ENCODE peak calls at places on chromosomes 12 and 14, in nine cellular contexts. One of them, this sample, is unnamed.
A peak's percentile ranks its signal among the peaks of the same experiment; 100 is the strongest.

GRCh38 chr14:22841311-22841710 is 4.9 kb downstream of the MMP14 start:
- DNase-seq in naive B cell: no peak
- DNase-seq in HFFc6: no peak
- DNase-seq in head of caudate nucleus: no peak
- DNase-seq in epithelial cell of esophagus: no peak
- DNase-seq in stimulated activated CD8-positive, alpha-beta memory T cell treated with anti-CD3 and anti-CD28 coated beads, Interleukin-4, amount 100 ng/mL, for 24 hours: no peak
- DNase-seq in mucosa of descending colon: no peak
- DNase-seq in mesenteric fat pad: no peak
- DNase-seq in cardiac septum: no peak
- DNase-seq in this sample: peak; percentile 51

GRCh38 chr12:96743606-96744005 is 163.5 kb upstream of the NEDD1 start:
- DNase-seq in HFFc6: peak; percentile 28
- DNase-seq in naive B cell: no peak
- DNase-seq in epithelial cell of esophagus: peak; percentile 16
- DNase-seq in mucosa of descending colon: no peak
- DNase-seq in stimulated activated CD8-positive, alpha-beta memory T cell treated with anti-CD3 and anti-CD28 coated beads, Interleukin-4, amount 100 ng/mL, for 24 hours: no peak
- DNase-seq in mesenteric fat pad: no peak
- DNase-seq in head of caudate nucleus: no peak
- DNase-seq in cardiac septum: no peak
- DNase-seq in this sample: no peak

GRCh38 chr14:23101213-23101970 is 3.4 kb downstream of the CIROP start:
- DNase-seq in naive B cell: no peak
- DNase-seq in epithelial cell of esophagus: no peak
- DNase-seq in mesenteric fat pad: no peak
- DNase-seq in head of caudate nucleus: no peak
- DNase-seq in mucosa of descending colon: no peak
- DNase-seq in HFFc6: no peak
- DNase-seq in cardiac septum: no peak
- DNase-seq in stimulated activated CD8-positive, alpha-beta memory T cell treated with anti-CD3 and anti-CD28 coated beads, Interleukin-4, amount 100 ng/mL, for 24 hours: no peak
- DNase-seq in this sample: peak; percentile 74

GRCh38 chr14:75941030-75941429 is 40.8 kb downstream of the TGFB3 start:
- DNase-seq in mesenteric fat pad: no peak
- DNase-seq in mucosa of descending colon: no peak
- DNase-seq in epithelial cell of esophagus: no peak
- DNase-seq in naive B cell: no peak
- DNase-seq in cardiac septum: no peak
- DNase-seq in HFFc6: peak; percentile 3
- DNase-seq in head of caudate nucleus: no peak
- DNase-seq in stimulated activated CD8-positive, alpha-beta memory T cell treated with anti-CD3 and anti-CD28 coated beads, Interleukin-4, amount 100 ng/mL, for 24 hours: no peak
- DNase-seq in this sample: no peak

GRCh38 chr12:62833634-62834033 is 101.3 kb downstream of the PPM1H start:
- DNase-seq in head of caudate nucleus: no peak
- DNase-seq in mucosa of descending colon: no peak
- DNase-seq in naive B cell: no peak
- DNase-seq in stimulated activated CD8-positive, alpha-beta memory T cell treated with anti-CD3 and anti-CD28 coated beads, Interleukin-4, amount 100 ng/mL, for 24 hours: no peak
- DNase-seq in cardiac septum: no peak
- DNase-seq in mesenteric fat pad: no peak
- DNase-seq in HFFc6: no peak
- DNase-seq in epithelial cell of esophagus: no peak
- DNase-seq in this sample: no peak

GRCh38 chr14:21063479-21063878 is 5.9 kb downstream of the RNASE8 start:
- DNase-seq in cardiac septum: no peak
- DNase-seq in mesenteric fat pad: no peak
- DNase-seq in stimulated activated CD8-positive, alpha-beta memory T cell treated with anti-CD3 and anti-CD28 coated beads, Interleukin-4, amount 100 ng/mL, for 24 hours: no peak
- DNase-seq in HFFc6: peak; percentile 66
- DNase-seq in mucosa of descending colon: no peak
- DNase-seq in epithelial cell of esophagus: no peak
- DNase-seq in naive B cell: no peak
- DNase-seq in head of caudate nucleus: no peak
- DNase-seq in this sample: no peak

GRCh38 chr12:108788911-108789310 is 57.6 kb upstream of the CORO1C start:
- DNase-seq in cardiac septum: no peak
- DNase-seq in mucosa of descending colon: no peak
- DNase-seq in mesenteric fat pad: no peak
- DNase-seq in head of caudate nucleus: no peak
- DNase-seq in naive B cell: no peak
- DNase-seq in epithelial cell of esophagus: no peak
- DNase-seq in HFFc6: no peak
- DNase-seq in stimulated activated CD8-positive, alpha-beta memory T cell treated with anti-CD3 and anti-CD28 coated beads, Interleukin-4, amount 100 ng/mL, for 24 hours: no peak
- DNase-seq in this sample: no peak

GRCh38 chr14:77346495-77346894 is 25.7 kb downstream of the GSTZ1 start:
- DNase-seq in head of caudate nucleus: no peak
- DNase-seq in stimulated activated CD8-positive, alpha-beta memory T cell treated with anti-CD3 and anti-CD28 coated beads, Interleukin-4, amount 100 ng/mL, for 24 hours: no peak
- DNase-seq in mucosa of descending colon: no peak
- DNase-seq in epithelial cell of esophagus: no peak
- DNase-seq in mesenteric fat pad: no peak
- DNase-seq in naive B cell: no peak
- DNase-seq in cardiac septum: no peak
- DNase-seq in HFFc6: no peak
- DNase-seq in this sample: no peak

GRCh38 chr12:26867084-26867483 is 34.1 kb upstream of the ITPR2 start:
- DNase-seq in HFFc6: no peak
- DNase-seq in stimulated activated CD8-positive, alpha-beta memory T cell treated with anti-CD3 and anti-CD28 coated beads, Interleukin-4, amount 100 ng/mL, for 24 hours: no peak
- DNase-seq in mucosa of descending colon: no peak
- DNase-seq in mesenteric fat pad: no peak
- DNase-seq in cardiac septum: no peak
- DNase-seq in head of caudate nucleus: no peak
- DNase-seq in naive B cell: no peak
- DNase-seq in epithelial cell of esophagus: no peak
- DNase-seq in this sample: no peak

GRCh38 chr14:67940894-67941455 is 121.4 kb downstream of the RAD51B start:
- DNase-seq in stimulated activated CD8-positive, alpha-beta memory T cell treated with anti-CD3 and anti-CD28 coated beads, Interleukin-4, amount 100 ng/mL, for 24 hours: no peak
- DNase-seq in cardiac septum: no peak
- DNase-seq in epithelial cell of esophagus: no peak
- DNase-seq in naive B cell: no peak
- DNase-seq in mesenteric fat pad: no peak
- DNase-seq in HFFc6: peak; percentile 32
- DNase-seq in head of caudate nucleus: no peak
- DNase-seq in mucosa of descending colon: no peak
- DNase-seq in this sample: no peak

GRCh38 chr14:93112891-93113677 is 2.6 kb downstream of the ITPK1 start:
- DNase-seq in epithelial cell of esophagus: peak; percentile 90
- DNase-seq in cardiac septum: peak; percentile 85
- DNase-seq in HFFc6: peak; percentile 71
- DNase-seq in mucosa of descending colon: peak; percentile 80
- DNase-seq in stimulated activated CD8-positive, alpha-beta memory T cell treated with anti-CD3 and anti-CD28 coated beads, Interleukin-4, amount 100 ng/mL, for 24 hours: peak; percentile 62
- DNase-seq in naive B cell: peak; percentile 66
- DNase-seq in mesenteric fat pad: no peak
- DNase-seq in head of caudate nucleus: peak; percentile 77
- DNase-seq in this sample: peak; percentile 92

GRCh38 chr14:73162271-73162670 is 26.0 kb downstream of the PSEN1 start:
- DNase-seq in cardiac septum: no peak
- DNase-seq in HFFc6: no peak
- DNase-seq in mucosa of descending colon: no peak
- DNase-seq in naive B cell: no peak
- DNase-seq in mesenteric fat pad: no peak
- DNase-seq in epithelial cell of esophagus: no peak
- DNase-seq in stimulated activated CD8-positive, alpha-beta memory T cell treated with anti-CD3 and anti-CD28 coated beads, Interleukin-4, amount 100 ng/mL, for 24 hours: no peak
- DNase-seq in head of caudate nucleus: peak; percentile 16
- DNase-seq in this sample: no peak

GRCh38 chr12:108231909-108232434 is 102.9 kb downstream of the WSCD2 start:
- DNase-seq in mucosa of descending colon: no peak
- DNase-seq in mesenteric fat pad: no peak
- DNase-seq in epithelial cell of esophagus: no peak
- DNase-seq in stimulated activated CD8-positive, alpha-beta memory T cell treated with anti-CD3 and anti-CD28 coated beads, Interleukin-4, amount 100 ng/mL, for 24 hours: no peak
- DNase-seq in cardiac septum: no peak
- DNase-seq in HFFc6: no peak
- DNase-seq in naive B cell: no peak
- DNase-seq in head of caudate nucleus: no peak
- DNase-seq in this sample: no peak

GRCh38 chr12:40632933-40633332 is 59.3 kb upstream of the CNTN1 start:
- DNase-seq in mucosa of descending colon: no peak
- DNase-seq in mesenteric fat pad: no peak
- DNase-seq in stimulated activated CD8-positive, alpha-beta memory T cell treated with anti-CD3 and anti-CD28 coated beads, Interleukin-4, amount 100 ng/mL, for 24 hours: no peak
- DNase-seq in cardiac septum: no peak
- DNase-seq in epithelial cell of esophagus: no peak
- DNase-seq in naive B cell: no peak
- DNase-seq in HFFc6: no peak
- DNase-seq in head of caudate nucleus: no peak
- DNase-seq in this sample: no peak

GRCh38 chr12:57476162-57476992 is 3.3 kb downstream of the ARHGAP9 start:
- DNase-seq in mesenteric fat pad: no peak
- DNase-seq in stimulated activated CD8-positive, alpha-beta memory T cell treated with anti-CD3 and anti-CD28 coated beads, Interleukin-4, amount 100 ng/mL, for 24 hours: peak; percentile 68
- DNase-seq in naive B cell: peak; percentile 58
- DNase-seq in cardiac septum: no peak
- DNase-seq in HFFc6: no peak
- DNase-seq in epithelial cell of esophagus: no peak
- DNase-seq in mucosa of descending colon: peak; percentile 56
- DNase-seq in head of caudate nucleus: no peak
- DNase-seq in this sample: peak; percentile 85

GRCh38 chr14:105468621-105469241 is 5.9 kb upstream of the CRIP2 start:
- DNase-seq in epithelial cell of esophagus: no peak
- DNase-seq in mesenteric fat pad: no peak
- DNase-seq in head of caudate nucleus: no peak
- DNase-seq in stimulated activated CD8-positive, alpha-beta memory T cell treated with anti-CD3 and anti-CD28 coated beads, Interleukin-4, amount 100 ng/mL, for 24 hours: no peak
- DNase-seq in HFFc6: no peak
- DNase-seq in mucosa of descending colon: no peak
- DNase-seq in naive B cell: no peak
- DNase-seq in cardiac septum: no peak
- DNase-seq in this sample: no peak

GRCh38 chr12:115343601-115344000 is 659.6 kb upstream of the TBX3 start:
- DNase-seq in epithelial cell of esophagus: no peak
- DNase-seq in stimulated activated CD8-positive, alpha-beta memory T cell treated with anti-CD3 and anti-CD28 coated beads, Interleukin-4, amount 100 ng/mL, for 24 hours: no peak
- DNase-seq in cardiac septum: no peak
- DNase-seq in HFFc6: no peak
- DNase-seq in naive B cell: no peak
- DNase-seq in mesenteric fat pad: no peak
- DNase-seq in head of caudate nucleus: no peak
- DNase-seq in mucosa of descending colon: no peak
- DNase-seq in this sample: no peak

GRCh38 chr14:72528059-72528950 is 365.6 kb downstream of the DPF3 start:
- DNase-seq in head of caudate nucleus: no peak
- DNase-seq in epithelial cell of esophagus: peak; percentile 21
- DNase-seq in stimulated activated CD8-positive, alpha-beta memory T cell treated with anti-CD3 and anti-CD28 coated beads, Interleukin-4, amount 100 ng/mL, for 24 hours: no peak
- DNase-seq in naive B cell: no peak
- DNase-seq in cardiac septum: no peak
- DNase-seq in HFFc6: peak; percentile 24
- DNase-seq in mucosa of descending colon: no peak
- DNase-seq in mesenteric fat pad: no peak
- DNase-seq in this sample: no peak

GRCh38 chr12:50088577-50089335 is 3.6 kb downstream of the SMARCD1 start:
- DNase-seq in cardiac septum: no peak
- DNase-seq in mucosa of descending colon: no peak
- DNase-seq in head of caudate nucleus: peak; percentile 41
- DNase-seq in stimulated activated CD8-positive, alpha-beta memory T cell treated with anti-CD3 and anti-CD28 coated beads, Interleukin-4, amount 100 ng/mL, for 24 hours: peak; percentile 25
- DNase-seq in mesenteric fat pad: no peak
- DNase-seq in epithelial cell of esophagus: peak; percentile 83
- DNase-seq in HFFc6: peak; percentile 39
- DNase-seq in naive B cell: peak; percentile 51
- DNase-seq in this sample: no peak

GRCh38 chr14:34104750-34105397 is 154.0 kb upstream of the EGLN3 start:
- DNase-seq in naive B cell: no peak
- DNase-seq in cardiac septum: no peak
- DNase-seq in HFFc6: no peak
- DNase-seq in epithelial cell of esophagus: no peak
- DNase-seq in stimulated activated CD8-positive, alpha-beta memory T cell treated with anti-CD3 and anti-CD28 coated beads, Interleukin-4, amount 100 ng/mL, for 24 hours: no peak
- DNase-seq in mesenteric fat pad: no peak
- DNase-seq in mucosa of descending colon: no peak
- DNase-seq in head of caudate nucleus: no peak
- DNase-seq in this sample: no peak

GRCh38 chr12:112182499-112182898 is 57.1 kb downstream of the TRAFD1 start:
- DNase-seq in HFFc6: no peak
- DNase-seq in naive B cell: no peak
- DNase-seq in head of caudate nucleus: peak; percentile 93
- DNase-seq in mucosa of descending colon: no peak
- DNase-seq in mesenteric fat pad: no peak
- DNase-seq in epithelial cell of esophagus: no peak
- DNase-seq in stimulated activated CD8-positive, alpha-beta memory T cell treated with anti-CD3 and anti-CD28 coated beads, Interleukin-4, amount 100 ng/mL, for 24 hours: no peak
- DNase-seq in cardiac septum: no peak
- DNase-seq in this sample: peak; percentile 71

GRCh38 chr12:97131220-97131981 is 224.3 kb downstream of the NEDD1 start:
- DNase-seq in epithelial cell of esophagus: peak; percentile 20
- DNase-seq in naive B cell: no peak
- DNase-seq in mucosa of descending colon: no peak
- DNase-seq in head of caudate nucleus: no peak
- DNase-seq in cardiac septum: no peak
- DNase-seq in HFFc6: no peak
- DNase-seq in stimulated activated CD8-positive, alpha-beta memory T cell treated with anti-CD3 and anti-CD28 coated beads, Interleukin-4, amount 100 ng/mL, for 24 hours: no peak
- DNase-seq in mesenteric fat pad: no peak
- DNase-seq in this sample: no peak

GRCh38 chr14:92560106-92560865 is 46.7 kb downstream of the RIN3 start:
- DNase-seq in HFFc6: no peak
- DNase-seq in mesenteric fat pad: no peak
- DNase-seq in naive B cell: no peak
- DNase-seq in cardiac septum: no peak
- DNase-seq in epithelial cell of esophagus: no peak
- DNase-seq in mucosa of descending colon: no peak
- DNase-seq in stimulated activated CD8-positive, alpha-beta memory T cell treated with anti-CD3 and anti-CD28 coated beads, Interleukin-4, amount 100 ng/mL, for 24 hours: no peak
- DNase-seq in head of caudate nucleus: no peak
- DNase-seq in this sample: no peak

GRCh38 chr14:104584557-104584956 is 5.0 kb downstream of the C14orf180 start:
- DNase-seq in mucosa of descending colon: no peak
- DNase-seq in naive B cell: no peak
- DNase-seq in epithelial cell of esophagus: no peak
- DNase-seq in HFFc6: no peak
- DNase-seq in cardiac septum: no peak
- DNase-seq in head of caudate nucleus: no peak
- DNase-seq in mesenteric fat pad: no peak
- DNase-seq in stimulated activated CD8-positive, alpha-beta memory T cell treated with anti-CD3 and anti-CD28 coated beads, Interleukin-4, amount 100 ng/mL, for 24 hours: no peak
- DNase-seq in this sample: no peak

GRCh38 chr14:92340938-92341337 is 18.0 kb downstream of the SLC24A4 start:
- DNase-seq in epithelial cell of esophagus: no peak
- DNase-seq in stimulated activated CD8-positive, alpha-beta memory T cell treated with anti-CD3 and anti-CD28 coated beads, Interleukin-4, amount 100 ng/mL, for 24 hours: no peak
- DNase-seq in HFFc6: no peak
- DNase-seq in cardiac septum: no peak
- DNase-seq in naive B cell: no peak
- DNase-seq in mesenteric fat pad: no peak
- DNase-seq in head of caudate nucleus: no peak
- DNase-seq in mucosa of descending colon: no peak
- DNase-seq in this sample: no peak

GRCh38 chr14:65631040-65631439 is 218.5 kb downstream of the FUT8 start:
- DNase-seq in mesenteric fat pad: no peak
- DNase-seq in stimulated activated CD8-positive, alpha-beta memory T cell treated with anti-CD3 and anti-CD28 coated beads, Interleukin-4, amount 100 ng/mL, for 24 hours: no peak
- DNase-seq in epithelial cell of esophagus: no peak
- DNase-seq in mucosa of descending colon: no peak
- DNase-seq in naive B cell: no peak
- DNase-seq in head of caudate nucleus: no peak
- DNase-seq in cardiac septum: no peak
- DNase-seq in HFFc6: no peak
- DNase-seq in this sample: no peak

This sample was measured in posterior vena cava.